ENCODE peak calls at places on chromosomes 11 and 22, in five cellular contexts. H is H1, G is body of pancreas, N is PC-3, A is IMR-90. P is an unnamed sample. For H3K27me3, the result is how much of the 10 kb centered on the place peaks cover.

GRCh38 chr22:19880786-19881569 is 26.3 kb upstream of the GNB1L start:
- DNase-seq in H (peak), G (peak), N (peak), A (peak), P (no peak)

GRCh38 chr11:93085097-93085496 is 112.7 kb downstream of the SLC36A4 start:
- DNase-seq in H (no peak), G (no peak), N (peak), A (peak), P (no peak)

GRCh38 chr11:112795142-112795815 is 165.9 kb upstream of the NCAM1 start:
- DNase-seq in H (peak), G (peak), N (peak), A (peak), P (no peak)

GRCh38 chr11:101138245-101138930 is 8.8 kb upstream of the PGR start:
- DNase-seq in H (no peak), G (no peak), N (no peak), A (no peak), P (no peak)

GRCh38 chr11:128179049-128179448 is 408.3 kb downstream of the ETS1 start:
- DNase-seq in H (no peak), G (no peak), N (no peak), A (no peak), P (no peak)

GRCh38 chr11:47183969-47184368 is 2.3 kb downstream of the PACSIN3 start:
- DNase-seq in H (no peak), G (no peak), N (no peak), A (no peak), P (no peak)

GRCh38 chr11:6611092-6612007 is 666 bp downstream of the TAF10 start:
- DNase-seq in H (no peak), G (peak), N (no peak), A (peak), P (no peak)

GRCh38 chr22:19455585-19456370 is 8.3 kb upstream of the C22orf39 start:
- DNase-seq in H (no peak), G (no peak), N (no peak), A (peak), P (no peak)

GRCh38 chr11:125892071-125892470 is 4.6 kb downstream of the HYLS1 start:
- DNase-seq in H (no peak), G (no peak), N (peak), A (peak), P (no peak)

GRCh38 chr11:121422675-121423074 is 29.4 kb upstream of the SORL1 start:
- DNase-seq in H (no peak), G (no peak), N (no peak), A (no peak), P (no peak)

GRCh38 chr11:99098751-99099150 is 78.0 kb downstream of the CNTN5 start:
- DNase-seq in H (no peak), G (no peak), N (no peak), A (no peak), P (no peak)

GRCh38 chr11:74971424-74971823 is 17.3 kb upstream of the NEU3 start:
- DNase-seq in H (no peak), G (no peak), N (no peak), A (no peak), P (no peak)

GRCh38 chr11:29685361-29685760 is 331.5 kb downstream of the KCNA4 start:
- DNase-seq in H (no peak), G (no peak), N (no peak), A (no peak), P (no peak)

GRCh38 chr11:2781413-2782274 is 81.8 kb upstream of the KCNQ1OT1 start:
- DNase-seq in H (no peak), G (peak), N (no peak), A (peak), P (no peak)

GRCh38 chr11:8025816-8026215 is 38.7 kb downstream of the EIF3F start:
- DNase-seq in H (no peak), G (no peak), N (peak), A (peak), P (no peak)

GRCh38 chr11:62710001-62710345 is 2.5 kb downstream of the GNG3 start:
- DNase-seq in H (no peak), G (no peak), N (no peak), A (no peak), P (no peak)

GRCh38 chr11:20226936-20227335 is 66.7 kb upstream of the DBX1 start:
- DNase-seq in H (no peak), G (no peak), N (peak), A (peak), P (no peak)

GRCh38 chr11:114059278-114059983 is at the start of gene ZBTB16:
- DNase-seq in H (peak), G (peak), N (no peak), A (no peak), P (no peak)

GRCh38 chr11:95577716-95578460 is 211.7 kb downstream of the FAM76B start:
- DNase-seq in H (no peak), G (no peak), N (peak), A (peak), P (no peak)

DNA sequence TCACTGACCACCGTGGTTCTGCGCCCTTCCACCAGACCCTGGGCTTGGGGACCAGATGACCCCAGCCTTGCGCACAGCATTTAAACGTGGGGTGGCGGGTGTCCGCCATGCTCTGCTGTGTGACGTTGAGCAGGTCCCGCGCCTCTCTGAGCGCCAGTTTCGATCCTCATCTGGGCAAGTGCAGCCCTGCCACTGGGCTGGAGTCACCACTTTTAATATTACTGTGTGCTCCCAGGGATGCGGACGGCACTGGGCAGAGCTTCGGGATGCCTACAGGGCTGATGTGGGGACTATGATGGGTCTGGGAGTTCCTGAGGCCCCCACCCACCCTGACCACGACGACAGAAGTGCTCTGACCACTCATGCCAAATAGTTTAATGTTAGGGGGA is 1.2 kb upstream of the NUDT8 start:
- DNase-seq in H (no peak), G (no peak), N (no peak), A (no peak), P (no peak)
- H3K27ac ChIP-seq in H (peak), G (peak), N (no peak), A (peak), P (peak)

GRCh38 chr11:11077898-11078297 is 220.0 kb upstream of the ZBED5 start:
- DNase-seq in H (no peak), G (no peak), N (no peak), A (no peak), P (no peak)

GRCh38 chr11:11076879-11077278 is 219.0 kb upstream of the ZBED5 start:
- DNase-seq in H (no peak), G (no peak), N (no peak), A (no peak), P (no peak)

GRCh38 chr11:11076276-11076675 is 218.4 kb upstream of the ZBED5 start:
- DNase-seq in H (no peak), G (no peak), N (no peak), A (no peak), P (no peak)

GRCh38 chr11:11075515-11076171 is 217.8 kb upstream of the ZBED5 start:
- DNase-seq in H (no peak), G (no peak), N (peak), A (no peak), P (no peak)

GRCh38 chr11:11078344-11078743 is 220.5 kb upstream of the ZBED5 start:
- DNase-seq in H (no peak), G (no peak), N (peak), A (peak), P (no peak)
- H3K27me3 ChIP-seq in H (under half), G (under half), N (under half), A (half or more), P (under half)

GRCh38 chr22:37604875-37605274 is 3.8 kb upstream of the GGA1 start:
- DNase-seq in H (no peak), G (no peak), N (no peak), A (no peak), P (no peak)

GRCh38 chr22:37599161-37599560 is 9.5 kb upstream of the GGA1 start:
- DNase-seq in H (no peak), G (peak), N (peak), A (no peak), P (no peak)

GRCh38 chr22:37604074-37604473 is 4.6 kb upstream of the GGA1 start:
- DNase-seq in H (no peak), G (no peak), N (no peak), A (no peak), P (no peak)

GRCh38 chr22:37601203-37601539 is 7.5 kb upstream of the GGA1 start:
- DNase-seq in H (no peak), G (no peak), N (no peak), A (no peak), P (no peak)

GRCh38 chr22:37601540-37602442 is 6.8 kb upstream of the GGA1 start:
- DNase-seq in H (peak), G (peak), N (peak), A (peak), P (no peak)
- H3K27ac ChIP-seq in H (peak), G (peak), N (no peak), A (no peak), P (no peak)

GRCh38 chr11:69812927-69813326 is 6.3 kb downstream of the FGF3 start:
- DNase-seq in H (no peak), G (no peak), N (no peak), A (no peak), P (no peak)

GRCh38 chr11:69814902-69815301 is 4.3 kb downstream of the FGF3 start:
- DNase-seq in H (no peak), G (no peak), N (no peak), A (no peak), P (no peak)

GRCh38 chr11:69815973-69816372 is 3.2 kb downstream of the FGF3 start:
- DNase-seq in H (no peak), G (no peak), N (no peak), A (no peak), P (no peak)

GRCh38 chr11:69813839-69814238 is 5.4 kb downstream of the FGF3 start:
- DNase-seq in H (no peak), G (no peak), N (no peak), A (no peak), P (no peak)

DNA sequence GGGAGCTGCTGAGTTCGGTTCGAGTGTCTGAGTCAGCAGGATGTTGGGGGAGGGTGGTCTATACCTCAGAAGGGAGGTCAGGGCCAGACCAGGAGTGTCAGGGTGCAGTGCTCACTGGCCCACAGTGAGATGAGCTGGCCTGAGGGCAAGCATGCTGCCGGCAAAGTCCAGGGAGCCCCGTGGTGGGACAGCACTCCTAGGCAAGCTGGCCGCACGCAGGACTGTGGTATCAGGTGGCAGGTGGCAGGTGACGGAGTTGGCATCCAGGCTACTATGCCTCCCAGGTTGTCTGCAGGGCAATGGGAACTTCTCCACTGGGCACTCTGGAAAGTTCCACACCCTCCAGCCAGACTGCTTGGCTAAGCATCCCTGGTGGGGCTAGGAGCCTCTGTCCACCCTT is 4.8 kb downstream of the FGF3 start:
- DNase-seq in H (no peak), G (no peak), N (no peak), A (no peak), P (no peak)
- H3K27me3 ChIP-seq in H (half or more), G (under half), N (under half), A (half or more), P (under half)

DNA sequence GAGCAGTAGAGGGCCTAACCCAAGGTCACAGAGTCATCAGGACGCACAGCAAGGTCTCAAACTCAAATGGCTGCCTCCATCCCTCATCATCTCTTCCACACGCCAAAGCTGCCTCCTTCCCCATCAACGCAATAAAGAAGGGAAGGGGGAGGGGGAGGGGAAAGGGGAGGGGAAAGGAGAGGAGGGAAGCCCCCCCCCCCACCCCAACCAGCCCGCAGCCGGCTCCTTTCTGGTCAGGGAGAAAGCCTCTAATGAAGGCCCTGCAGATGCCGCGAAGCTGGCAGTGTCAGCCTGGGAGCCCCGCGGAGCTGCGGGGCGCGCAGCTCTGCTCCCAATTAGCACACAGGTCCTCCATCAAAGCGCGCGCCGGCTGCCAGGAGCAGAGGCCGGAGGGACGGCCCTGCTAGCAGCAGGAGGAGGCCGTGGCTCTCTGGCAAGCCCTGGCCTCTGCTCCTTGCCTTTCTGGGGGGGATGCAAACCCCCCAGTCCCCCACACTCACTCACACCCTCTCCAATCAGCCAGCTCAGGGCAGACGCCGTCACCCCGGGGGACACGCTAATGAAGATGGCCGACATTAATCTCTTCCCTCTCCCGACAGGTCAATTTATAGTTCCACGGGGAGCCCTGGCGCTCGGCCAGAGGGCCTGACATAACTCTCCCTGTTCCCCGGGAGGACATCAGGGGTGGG is 70.4 kb upstream of the TCF20 start:
- DNase-seq in H (no peak), G (peak), N (no peak), A (no peak), P (no peak)
- H3K27ac ChIP-seq in H (no peak), G (no peak), N (no peak), A (no peak), P (no peak)

GRCh38 chr11:1545432-1545831 is 26.6 kb downstream of the DUSP8 start:
- DNase-seq in H (no peak), G (no peak), N (no peak), A (no peak), P (no peak)
- H3K27me3 ChIP-seq in H (half or more), G (under half), N (under half), A (half or more), P (half or more)

DNA sequence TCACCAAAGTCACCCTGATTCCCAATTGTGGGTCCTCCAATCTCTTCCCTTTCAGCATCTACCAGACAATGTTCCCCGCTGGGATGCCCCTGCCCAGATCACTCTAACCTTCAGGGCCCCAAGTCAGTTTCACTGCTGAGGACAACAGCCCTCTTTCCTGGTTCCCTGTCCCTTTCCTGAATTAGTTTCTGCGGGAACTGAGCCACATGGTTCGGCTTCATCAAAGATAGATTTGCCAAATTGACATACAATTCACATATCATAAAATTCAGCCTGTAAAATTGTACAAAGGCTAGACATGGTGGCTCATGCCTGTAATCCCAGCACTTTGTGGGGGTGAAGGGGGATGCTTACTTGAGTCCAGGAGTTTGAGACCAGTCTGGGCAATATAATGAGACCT is 10.1 kb downstream of the PRDX5 start:
- DNase-seq in H (no peak), G (no peak), N (no peak), A (no peak), P (no peak)
- H3K27ac ChIP-seq in H (no peak), G (no peak), N (no peak), A (no peak), P (no peak)

DNA sequence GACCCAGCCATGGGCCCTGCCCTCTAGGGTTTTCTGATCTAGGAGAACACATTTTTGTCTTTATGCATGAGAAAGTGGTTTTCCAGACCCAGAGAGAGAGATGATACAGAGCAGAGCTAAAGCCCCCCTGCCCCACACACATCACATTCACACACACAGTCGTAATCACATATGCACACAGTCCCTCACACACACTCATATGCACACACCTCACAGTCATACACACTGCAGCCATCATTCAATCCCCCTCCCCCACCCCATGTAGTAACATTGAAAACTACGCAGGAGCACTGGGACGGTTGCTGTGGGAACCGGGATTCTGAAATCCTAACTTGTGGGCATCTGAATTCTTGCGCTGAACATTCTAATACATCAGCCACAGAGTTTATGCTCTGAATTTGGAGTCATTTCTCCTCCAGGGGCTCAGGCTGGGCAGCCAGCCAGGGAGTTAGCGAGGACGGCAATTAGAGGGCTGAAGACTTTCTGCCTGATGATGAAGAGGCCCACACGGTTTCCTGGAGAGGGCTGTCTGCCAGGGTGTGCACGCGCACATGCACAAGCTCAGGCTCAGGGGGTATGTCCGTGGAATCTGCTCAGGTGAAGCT is 32.7 kb downstream of the CD6 start:
- DNase-seq in H (no peak), G (no peak), N (no peak), A (peak), P (no peak)
- H3K27me3 ChIP-seq in H (under half), G (under half), N (under half), A (half or more), P (under half)

P was measured in esophagus squamous epithelium.